ENCODE peak calls at places on chromosomes 5 and 9, in eight cellular contexts. V, A, Y, J, Z, C, O and R are unnamed samples.

GRCh38 chr5:132819468-132819867 is 6.4 kb downstream of the SOWAHA start:
- DNase-seq in V (no peak), A (no peak), Y (no peak), J (no peak), Z (no peak), C (no peak), O (no peak), R (no peak)

GRCh38 chr9:91131433-91131839 is 230.3 kb downstream of the AUH start:
- DNase-seq in V (peak; percentile 97), A (no peak), Y (no peak), J (peak; percentile 96), Z (peak; percentile 100), C (peak; percentile 45), O (no peak), R (no peak)

GRCh38 chr5:150469718-150470470 is 20.4 kb upstream of the RPS14 start:
- DNase-seq in V (peak; percentile 98), A (no peak), Y (no peak), J (peak; percentile 99), Z (peak; percentile 98), C (no peak), O (no peak), R (peak; percentile 67)

GRCh38 chr9:111601237-111602018 is 2.0 kb upstream of the PTGR1 start:
- DNase-seq in V (peak; percentile 66), A (no peak), Y (peak; percentile 70), J (peak; percentile 45), Z (peak; percentile 69), C (no peak), O (no peak), R (peak; percentile 38)

GRCh38 chr5:176816043-176816745 is 5.8 kb downstream of the UNC5A start:
- DNase-seq in V (no peak), A (no peak), Y (no peak), J (no peak), Z (no peak), C (no peak), O (no peak), R (no peak)

GRCh38 chr5:179716286-179716685 is 16.3 kb upstream of the MAML1 start:
- DNase-seq in V (peak; percentile 25), A (no peak), Y (no peak), J (peak; percentile 11), Z (peak; percentile 35), C (no peak), O (no peak), R (no peak)

GRCh38 chr5:90934091-90934719 is 375.6 kb downstream of the ADGRV1 start:
- DNase-seq in V (no peak), A (no peak), Y (no peak), J (no peak), Z (no peak), C (no peak), O (no peak), R (no peak)

GRCh38 chr9:116175616-116176015 is 22.0 kb downstream of the PAPPA start:
- DNase-seq in V (peak; percentile 41), A (no peak), Y (no peak), J (no peak), Z (peak; percentile 47), C (no peak), O (no peak), R (no peak)

GRCh38 chr9:38103340-38103739 is 34.3 kb upstream of the SHB start:
- DNase-seq in V (no peak), A (no peak), Y (no peak), J (no peak), Z (no peak), C (no peak), O (no peak), R (no peak)

GRCh38 chr5:116576043-116576713 is 1.6 kb upstream of the SEMA6A start:
- DNase-seq in V (peak; percentile 63), A (peak; percentile 94), Y (peak; percentile 24), J (peak; percentile 49), Z (peak; percentile 19), C (peak; percentile 9), O (peak; percentile 93), R (peak; percentile 95)

GRCh38 chr5:85646641-85647040 is 971.1 kb upstream of the COX7C start:
- DNase-seq in V (no peak), A (no peak), Y (no peak), J (no peak), Z (no peak), C (no peak), O (no peak), R (no peak)

GRCh38 chr5:58582004-58582403 is 871 bp upstream of the RAB3C start:
- DNase-seq in V (no peak), A (peak; percentile 72), Y (no peak), J (no peak), Z (no peak), C (no peak), O (peak; percentile 56), R (peak; percentile 51)

GRCh38 chr9:86749530-86750275 is 197.6 kb downstream of the GAS1 start:
- DNase-seq in V (peak; percentile 36), A (no peak), Y (no peak), J (peak; percentile 74), Z (peak; percentile 94), C (no peak), O (no peak), R (no peak)

GRCh38 chr9:127730799-127731410 is 4.2 kb downstream of the TOR2A start:
- DNase-seq in V (no peak), A (no peak), Y (no peak), J (no peak), Z (no peak), C (no peak), O (no peak), R (no peak)

GRCh38 chr5:59656351-59657254 is 236.9 kb downstream of the PDE4D start:
- DNase-seq in V (no peak), A (no peak), Y (no peak), J (peak; percentile 50), Z (no peak), C (no peak), O (no peak), R (peak; percentile 57)

GRCh38 chr5:74212336-74212735 is 428.2 kb downstream of the ENC1 start:
- DNase-seq in V (peak; percentile 44), A (peak; percentile 46), Y (peak; percentile 39), J (no peak), Z (peak; percentile 30), C (no peak), O (peak; percentile 76), R (peak; percentile 88)

GRCh38 chr9:136773386-136774044 is 9.2 kb upstream of the LCN15 start:
- DNase-seq in V (peak; percentile 42), A (peak; percentile 56), Y (peak; percentile 41), J (no peak), Z (no peak), C (no peak), O (peak; percentile 87), R (peak; percentile 80)

GRCh38 chr9:72462340-72462739 is 59.1 kb upstream of the TMC1 start:
- DNase-seq in V (no peak), A (no peak), Y (no peak), J (peak; percentile 90), Z (peak; percentile 75), C (no peak), O (no peak), R (no peak)

GRCh38 chr5:155546075-155546474 is 532.5 kb downstream of the KIF4B start:
- DNase-seq in V (no peak), A (no peak), Y (no peak), J (no peak), Z (no peak), C (no peak), O (no peak), R (no peak)

GRCh38 chr9:129567842-129568559 is 52.9 kb downstream of the C9orf50 start:
- DNase-seq in V (peak; percentile 74), A (peak; percentile 42), Y (peak; percentile 75), J (peak; percentile 79), Z (peak; percentile 70), C (no peak), O (peak; percentile 86), R (peak; percentile 89)
- H3K4me2 ChIP-seq in V (peak overlapping the region; percentile 75), A (peak overlapping the region; percentile 87), Y (peak overlapping the region; percentile 66), J (peak overlapping the region; percentile 87), Z (peak overlapping the region; percentile 61), C (peak overlapping the region; percentile 76), O (peak overlapping the region; percentile 74), R (peak overlapping the region; percentile 97)

DNA sequence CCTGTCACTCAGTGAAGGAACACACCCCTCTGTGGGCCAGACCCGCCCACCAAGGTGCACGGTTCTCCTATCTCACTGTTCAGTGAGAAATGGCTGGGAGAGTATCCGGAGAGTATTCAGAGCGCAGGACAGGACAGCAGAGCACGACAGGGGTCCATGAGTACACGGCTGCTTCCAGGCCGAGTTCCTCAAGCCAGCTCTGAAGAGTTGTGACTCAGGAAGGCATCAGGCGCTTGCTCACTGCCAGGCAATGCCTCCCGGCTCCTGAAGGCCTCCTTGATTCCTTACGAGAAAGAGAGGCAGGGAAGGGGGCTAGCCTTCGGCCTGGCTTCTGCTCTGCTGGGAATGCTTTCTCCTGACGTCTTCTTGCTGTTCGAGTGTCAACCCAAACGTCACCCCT is 132.1 kb upstream of the PPP1R26 start:
- DNase-seq in V (peak; percentile 45), A (no peak), Y (no peak), J (no peak), Z (no peak), C (no peak), O (no peak), R (no peak)
- H3K27me3 ChIP-seq in V (peaks cover 46% of the 10 kb centered on the region), A (no peaks in the 10 kb centered on the region), Y (peaks cover 83% of the 10 kb centered on the region), J (no peaks in the 10 kb centered on the region), Z (no peaks in the 10 kb centered on the region), C (peaks cover 18% of the 10 kb centered on the region), O (no peaks in the 10 kb centered on the region), R (no peaks in the 10 kb centered on the region)

GRCh38 chr9:121637441-121638222 is 13.8 kb upstream of the DAB2IP start:
- DNase-seq in V (peak; percentile 75), A (no peak), Y (no peak), J (peak; percentile 28), Z (peak; percentile 50), C (no peak), O (no peak), R (no peak)

GRCh38 chr9:121636978-121637377 is 14.5 kb upstream of the DAB2IP start:
- DNase-seq in V (no peak), A (no peak), Y (no peak), J (no peak), Z (no peak), C (no peak), O (no peak), R (no peak)

GRCh38 chr9:121634800-121635261 is 16.6 kb upstream of the DAB2IP start:
- DNase-seq in V (peak; percentile 30), A (peak; percentile 79), Y (peak; percentile 57), J (no peak), Z (peak; percentile 13), C (no peak), O (peak; percentile 76), R (peak; percentile 72)

GRCh38 chr9:121635300-121635699 is 16.1 kb upstream of the DAB2IP start:
- DNase-seq in V (no peak), A (no peak), Y (no peak), J (no peak), Z (no peak), C (no peak), O (no peak), R (no peak)

GRCh38 chr9:121636411-121636865 is 15.0 kb upstream of the DAB2IP start:
- DNase-seq in V (peak; percentile 68), A (no peak), Y (no peak), J (peak; percentile 36), Z (peak; percentile 46), C (peak; percentile 38), O (no peak), R (no peak)
- H3K9ac ChIP-seq in V (no peak overlapping the region), A (no peak overlapping the region), Y (no peak overlapping the region), J (no peak overlapping the region), Z (no peak overlapping the region), C (peak overlapping the region; percentile 18), O (no peak overlapping the region), R (no peak overlapping the region)

DNA sequence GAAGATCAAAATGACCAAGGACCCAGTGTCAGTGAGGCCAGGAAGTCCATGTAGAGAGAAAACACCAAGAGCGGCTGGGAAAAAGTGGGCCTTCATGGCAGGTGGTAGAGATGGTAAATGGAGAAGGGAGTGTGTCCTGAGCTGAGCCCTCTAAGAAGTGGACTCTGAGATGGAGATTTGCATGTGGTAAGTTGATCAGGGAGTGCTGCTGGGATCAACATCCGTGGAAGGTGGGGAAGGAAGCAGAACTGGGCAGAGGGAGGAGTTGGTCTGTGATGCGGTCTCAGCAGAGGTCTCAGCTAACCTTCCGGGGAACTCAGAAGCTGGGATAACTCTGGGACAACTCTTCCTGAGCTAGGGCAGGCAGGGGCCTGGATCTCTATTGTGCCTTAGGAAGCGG is 18.9 kb upstream of the PDZD2 start:
- DNase-seq in V (no peak), A (no peak), Y (no peak), J (no peak), Z (no peak), C (no peak), O (no peak), R (no peak)
- H3K4me2 ChIP-seq in V (no peak overlapping the region), A (no peak overlapping the region), Y (no peak overlapping the region), J (no peak overlapping the region), Z (no peak overlapping the region), C (no peak overlapping the region), O (no peak overlapping the region), R (no peak overlapping the region)